ENCODE peak calls at places on chromosomes 12 and 14, in four cellular contexts. K, G, J and Y are unnamed samples.

GRCh38 chr14:64801800-64802199 is 77.9 kb downstream of the SPTB start:
- DNase-seq in K (no peak), G (peak), J (no peak), Y (peak)

GRCh38 chr14:20803221-20803620 is 577 bp upstream of the RNASE1 start:
- DNase-seq in K (no peak), G (no peak), J (no peak), Y (no peak)

GRCh38 chr12:54352891-54353874 is 11.1 kb downstream of the GPR84 start:
- DNase-seq in K (peak), G (peak), J (no peak), Y (peak)

GRCh38 chr12:66636771-66637170 is 42.1 kb downstream of the GRIP1 start:
- DNase-seq in K (no peak), G (no peak), J (no peak), Y (no peak)

GRCh38 chr12:93039062-93039461 is 110.0 kb upstream of the EEA1 start:
- DNase-seq in K (no peak), G (peak), J (peak), Y (no peak)

GRCh38 chr14:62117010-62117717 is 354.9 kb downstream of the SNAPC1 start:
- DNase-seq in K (peak), G (peak), J (peak), Y (peak)

GRCh38 chr12:5395443-5396401 is 36.2 kb upstream of the NTF3 start:
- DNase-seq in K (no peak), G (no peak), J (peak), Y (no peak)

GRCh38 chr12:67501362-67501761 is 147.2 kb upstream of the DYRK2 start:
- DNase-seq in K (no peak), G (no peak), J (no peak), Y (no peak)

GRCh38 chr12:41096797-41097196 is 91.3 kb upstream of the PDZRN4 start:
- DNase-seq in K (no peak), G (no peak), J (no peak), Y (no peak)
- H3K9ac ChIP-seq in K (no peak), G (no peak), J (no peak), Y (no peak)

DNA sequence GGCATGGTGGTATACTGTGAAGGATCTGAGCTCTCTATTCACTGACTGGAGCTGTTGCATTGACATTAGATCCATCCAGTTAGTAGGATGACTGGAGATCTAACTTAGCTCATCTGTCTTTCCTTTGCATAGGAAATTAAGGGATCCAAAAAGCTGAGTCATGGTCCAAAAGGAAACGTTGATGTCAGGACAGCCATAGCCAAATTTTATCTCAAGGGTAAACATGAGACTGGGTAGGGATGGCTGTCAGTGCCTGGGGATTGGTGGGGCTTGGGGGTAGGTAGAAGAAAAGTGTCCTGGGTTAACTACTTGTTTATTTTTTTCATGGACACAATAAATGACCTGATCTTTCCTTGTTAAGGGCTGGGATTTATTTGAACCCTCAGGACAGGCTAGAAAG is 4.6 kb downstream of the FAM177A1 start:
- DNase-seq in K (peak), G (peak), J (no peak), Y (peak)
- H3K9ac ChIP-seq in K (no peak), G (no peak), J (no peak), Y (no peak)

GRCh38 chr14:105502446-105503295 is 11.6 kb downstream of the TEDC1 start:
- DNase-seq in K (no peak), G (no peak), J (no peak), Y (no peak)
- H3K9ac ChIP-seq in K (no peak), G (no peak), J (no peak), Y (no peak)

GRCh38 chr14:56888274-56888673 is 78.0 kb upstream of the OTX2 start:
- DNase-seq in K (no peak), G (no peak), J (no peak), Y (no peak)
- H3K9ac ChIP-seq in K (no peak), G (no peak), J (no peak), Y (no peak)

GRCh38 chr12:72277415-72277814 is 5.2 kb downstream of the TRHDE start:
- DNase-seq in K (peak), G (peak), J (no peak), Y (peak)
- H3K9ac ChIP-seq in K (peak), G (peak), J (no peak), Y (peak)

GRCh38 chr12:13179159-13180074 is 17.1 kb upstream of the EMP1 start:
- DNase-seq in K (no peak), G (peak), J (peak), Y (peak)

GRCh38 chr12:13177373-13177772 is 19.2 kb upstream of the EMP1 start:
- DNase-seq in K (no peak), G (no peak), J (no peak), Y (no peak)

GRCh38 chr12:13176257-13176656 is 20.3 kb upstream of the EMP1 start:
- DNase-seq in K (no peak), G (no peak), J (no peak), Y (no peak)

GRCh38 chr12:13177896-13178295 is 18.6 kb upstream of the EMP1 start:
- DNase-seq in K (no peak), G (no peak), J (no peak), Y (peak)

DNA sequence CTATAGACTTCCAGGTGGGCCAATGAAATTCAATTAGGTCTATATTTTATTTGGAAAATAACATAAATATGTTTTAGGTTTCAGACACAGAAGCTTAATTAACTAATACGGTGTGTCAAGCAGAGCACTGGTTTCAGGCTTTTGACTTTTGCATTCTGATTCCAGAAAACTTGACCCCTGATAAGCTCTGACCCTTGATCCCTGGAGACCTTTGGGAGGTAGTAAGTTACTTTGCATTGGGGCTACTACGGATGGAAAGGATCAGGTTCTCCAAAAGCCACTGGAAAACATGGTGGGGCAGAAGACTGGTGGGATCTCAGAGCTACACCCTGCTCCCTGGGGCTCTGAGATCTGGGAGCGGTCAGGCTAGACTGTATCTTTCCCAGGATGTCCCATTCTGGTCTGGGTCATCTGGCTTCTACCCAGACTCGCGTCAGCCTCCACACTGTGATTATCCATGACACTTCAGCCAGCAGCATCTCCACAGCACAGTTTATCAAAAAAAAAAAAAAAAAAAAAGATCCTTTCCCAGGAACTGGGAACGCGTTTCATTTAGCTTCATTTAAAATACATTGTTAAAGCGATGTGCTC is 17.9 kb upstream of the EMP1 start:
- DNase-seq in K (no peak), G (no peak), J (no peak), Y (no peak)
- H3K9ac ChIP-seq in K (no peak), G (no peak), J (no peak), Y (peak)